ENCODE peak calls at places on chromosomes 1 and 21, in six cellular contexts. Y is IMR-90, E is H1, C is trophoblast cell, N is mesenchymal stem cell, A is mesendoderm. D is an unnamed sample.

GRCh38 chr1:222928212-222928611 is 113.4 kb downstream of the DISP1 start:
- DNase-seq in Y (peak; percentile 21), E (peak; percentile 73), C (no peak), N (peak; percentile 60), A (peak; percentile 97), D (peak; percentile 56)

GRCh38 chr1:221074325-221074724 is 195.1 kb downstream of the HLX start:
- DNase-seq in Y (peak; percentile 17), E (no peak), C (no peak), N (peak; percentile 48), A (no peak), D (no peak)

GRCh38 chr1:9482816-9483572 is 56.3 kb upstream of the SLC25A33 start:
- DNase-seq in Y (no peak), E (no peak), C (no peak), N (no peak), A (no peak), D (no peak)

GRCh38 chr1:233244183-233244582 is 51.3 kb downstream of the PCNX2 start:
- DNase-seq in Y (peak; percentile 61), E (no peak), C (peak; percentile 78), N (no peak), A (no peak), D (no peak)

GRCh38 chr1:101257500-101258325 is 20.9 kb downstream of the S1PR1 start:
- DNase-seq in Y (no peak), E (no peak), C (no peak), N (no peak), A (no peak), D (no peak)

GRCh38 chr1:159008744-159009188 is 941 bp upstream of the IFI16 start:
- DNase-seq in Y (peak; percentile 16), E (no peak), C (no peak), N (peak; percentile 71), A (no peak), D (no peak)

GRCh38 chr1:151401125-151401788 is 1.9 kb downstream of the PSMB4 start:
- DNase-seq in Y (peak; percentile 11), E (no peak), C (no peak), N (peak; percentile 49), A (no peak), D (no peak)

GRCh38 chr1:58432813-58433668 is 113.5 kb downstream of the OMA1 start:
- DNase-seq in Y (peak; percentile 60), E (peak; percentile 39), C (peak; percentile 21), N (peak; percentile 55), A (peak; percentile 95), D (peak; percentile 69)

GRCh38 chr1:15215116-15215515 is 31.9 kb upstream of the FHAD1 start:
- DNase-seq in Y (no peak), E (no peak), C (no peak), N (no peak), A (no peak), D (no peak)

GRCh38 chr1:181185461-181185860 is 97.0 kb downstream of the IER5 start:
- DNase-seq in Y (no peak), E (no peak), C (no peak), N (no peak), A (no peak), D (no peak)

GRCh38 chr1:114116086-114116485 is 37.6 kb downstream of the SYT6 start:
- DNase-seq in Y (no peak), E (no peak), C (no peak), N (no peak), A (no peak), D (no peak)

GRCh38 chr1:109249654-109250401 is 489 bp downstream of the CELSR2 start:
- DNase-seq in Y (no peak), E (no peak), C (no peak), N (no peak), A (no peak), D (no peak)

GRCh38 chr1:58927026-58927721 is 143.3 kb upstream of the JUN start:
- DNase-seq in Y (peak; percentile 12), E (no peak), C (no peak), N (peak; percentile 35), A (no peak), D (no peak)

GRCh38 chr1:151062738-151063371 is 2.7 kb downstream of the MLLT11 start:
- DNase-seq in Y (peak; percentile 94), E (no peak), C (peak; percentile 70), N (peak; percentile 90), A (peak; percentile 80), D (no peak)

GRCh38 chr1:119008483-119009299 is 20.5 kb upstream of the TBX15 start:
- DNase-seq in Y (peak; percentile 54), E (no peak), C (peak; percentile 56), N (peak; percentile 61), A (peak; percentile 84), D (peak; percentile 52)

DNA sequence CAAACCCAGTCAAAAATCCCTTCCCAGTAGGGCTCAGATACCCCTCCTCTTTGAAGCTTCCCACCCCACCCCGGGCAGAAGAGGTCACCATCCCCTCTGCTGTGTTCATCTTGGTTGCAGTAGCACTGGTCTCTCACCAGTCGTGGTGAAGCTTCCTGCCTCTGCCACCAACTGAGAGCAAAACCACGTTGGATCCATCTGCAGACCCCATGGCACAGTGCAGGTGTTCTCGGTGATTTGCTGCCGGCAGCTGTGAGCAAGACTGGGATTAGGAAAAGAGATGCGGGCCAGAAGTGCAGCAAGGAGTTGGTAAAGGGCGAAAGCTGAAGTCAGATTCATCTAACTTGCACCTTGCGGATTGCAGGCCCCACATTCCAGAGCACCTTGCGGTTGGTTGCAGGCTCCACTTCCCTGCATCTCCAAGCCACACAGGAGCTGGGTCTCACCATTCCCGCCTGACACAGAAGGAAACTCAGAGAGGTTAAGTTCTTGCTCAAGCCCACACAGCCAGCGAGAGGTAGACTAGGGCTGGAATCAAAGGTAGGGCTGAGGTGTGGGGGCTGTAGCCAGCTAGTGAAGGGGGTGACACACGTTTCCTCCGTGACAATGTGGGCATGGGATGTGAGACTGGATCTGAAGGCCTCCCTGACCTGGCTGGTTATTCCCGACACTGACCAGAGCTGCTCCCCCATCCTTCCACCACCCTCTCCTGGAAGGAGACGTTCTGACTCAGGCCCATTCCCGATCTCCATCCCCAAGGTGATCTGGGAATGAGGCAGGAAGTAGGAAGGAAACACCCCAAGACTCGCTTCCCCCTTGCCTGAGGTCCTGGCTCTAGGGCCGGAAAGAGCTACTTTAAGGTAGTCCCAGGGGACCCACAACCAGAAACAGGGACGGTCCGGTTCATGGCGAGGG is 3.3 kb upstream of the FAM110D start:
- DNase-seq in Y (no peak), E (no peak), C (no peak), N (no peak), A (no peak), D (no peak)
- H3K4me3 ChIP-seq in Y (no peak overlapping the region), E (peak overlapping the region; percentile 35), C (no peak overlapping the region), N (no peak overlapping the region), A (no peak overlapping the region), D (peak overlapping the region; percentile 27)

DNA sequence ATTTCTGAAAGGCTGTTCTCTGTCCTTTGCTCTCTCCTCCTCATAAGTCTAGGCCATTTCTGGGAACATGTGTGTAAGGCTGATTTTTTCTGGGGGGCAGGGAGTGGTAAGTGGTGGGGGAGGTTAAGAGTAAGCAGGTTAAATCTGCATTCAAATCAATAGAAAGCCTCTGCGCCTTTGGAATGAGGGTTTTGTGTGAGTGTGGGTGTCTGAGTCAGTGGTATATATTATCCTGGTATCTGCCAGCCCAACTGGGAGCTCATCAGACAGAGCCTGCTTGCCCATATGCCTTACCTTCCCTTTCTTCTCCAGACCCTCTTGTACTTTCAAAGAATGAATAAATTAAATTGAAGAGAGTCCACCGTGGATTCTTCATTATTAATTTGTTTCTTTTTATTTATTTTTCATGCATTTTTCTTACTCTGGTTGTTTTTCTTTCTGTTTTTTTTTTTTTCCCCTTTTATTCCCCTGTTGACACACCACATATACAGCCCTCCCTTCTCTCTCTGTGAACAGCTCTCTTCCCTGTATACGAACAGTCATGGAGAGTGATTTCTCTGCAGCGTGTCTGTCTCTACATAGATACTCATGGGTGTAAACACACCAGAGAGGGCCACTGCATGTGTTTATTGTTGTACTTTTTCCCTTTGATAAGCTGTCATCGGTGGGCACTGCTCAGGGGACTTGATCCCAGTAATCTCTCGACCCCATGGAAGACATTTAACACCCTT is 112.8 kb downstream of the PBX1 start:
- DNase-seq in Y (peak; percentile 50), E (no peak), C (no peak), N (peak; percentile 43), A (no peak), D (no peak)
- H3K23ac ChIP-seq in Y (no peak overlapping the region), E (no peak overlapping the region), C (no peak overlapping the region), N (no peak overlapping the region), A (peak overlapping the region; percentile 29), D (no peak overlapping the region)

DNA sequence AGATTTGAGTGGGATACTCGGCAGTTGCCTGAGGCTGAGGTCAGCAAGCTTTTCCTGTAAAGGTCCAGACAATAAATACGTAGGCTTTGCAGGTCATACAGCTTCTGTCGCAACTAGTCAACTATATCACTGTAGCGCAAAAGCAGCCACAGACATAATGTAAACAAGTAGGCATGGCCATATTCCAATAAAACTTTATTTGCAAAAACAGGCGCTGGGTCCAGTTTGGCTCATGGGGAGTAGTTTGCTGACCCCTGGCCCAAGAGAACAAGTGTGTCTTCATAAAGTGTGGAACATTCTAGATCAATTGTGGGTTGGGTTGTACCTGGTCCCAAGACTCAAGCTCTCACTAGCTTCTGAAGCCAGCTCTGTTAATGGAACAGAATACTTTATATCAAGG is 78.8 kb downstream of the MIS18A start:
- DNase-seq in Y (no peak), E (no peak), C (no peak), N (no peak), A (no peak), D (no peak)
- H3K4me3 ChIP-seq in Y (no peak overlapping the region), E (no peak overlapping the region), C (no peak overlapping the region), N (no peak overlapping the region), A (no peak overlapping the region), D (no peak overlapping the region)

DNA sequence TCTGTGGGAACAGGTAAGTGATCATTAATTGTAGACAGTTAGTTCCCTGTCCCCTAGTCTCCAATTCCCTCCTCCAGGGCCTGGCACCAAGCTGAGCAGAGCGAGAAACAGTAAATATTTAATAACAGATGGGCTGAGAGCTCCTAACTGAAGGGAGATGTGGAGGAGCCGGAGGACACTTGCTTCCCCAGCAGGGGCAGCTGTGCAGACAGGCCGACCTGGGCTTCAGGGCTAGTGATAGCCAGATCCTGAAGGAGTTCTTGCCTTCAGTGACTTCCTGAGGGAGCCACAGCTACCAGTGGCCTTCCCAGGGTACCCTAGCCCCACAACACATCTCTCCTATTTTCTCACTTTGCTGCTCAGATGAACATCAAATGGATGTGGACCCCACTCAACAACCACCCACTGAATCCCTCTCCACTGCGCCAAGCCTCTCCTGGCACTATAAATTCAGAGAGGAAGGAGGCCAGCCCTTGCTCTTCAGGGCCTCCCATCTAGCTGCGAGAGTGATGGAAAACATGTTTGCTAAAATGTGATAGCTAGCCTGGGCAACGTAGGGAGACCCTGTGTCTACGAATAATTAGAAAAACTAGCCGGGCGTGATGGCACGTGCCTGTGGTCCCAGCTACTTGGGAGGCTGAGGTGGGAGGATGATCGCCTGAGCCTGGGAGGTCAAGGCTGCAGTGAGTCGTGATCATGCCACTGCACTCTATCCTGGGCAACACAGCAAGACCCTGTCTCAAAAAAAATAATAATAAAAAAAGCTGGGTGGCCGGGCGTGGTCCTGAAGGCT is 26.9 kb upstream of the SYNC start:
- DNase-seq in Y (peak; percentile 0), E (no peak), C (no peak), N (no peak), A (no peak), D (no peak)
- H3K23ac ChIP-seq in Y (no peak overlapping the region), E (no peak overlapping the region), C (no peak overlapping the region), N (no peak overlapping the region), A (no peak overlapping the region), D (no peak overlapping the region)